ENCODE peak calls at places on chromosome 13, in ten cellular contexts. M is fibroblast of lung, J is A549, Y is uterus, I is H9, A is upper lobe of left lung, D is PC-3, P is ascending aorta, G is psoas muscle, X is Peyer's patch. Q is an unnamed sample.

GRCh38 chr13:71408416-71408815 is 458.6 kb downstream of the DACH1 start:
- DNase-seq in M (no peak), J (no peak), Y (no peak), I (no peak), A (no peak), D (no peak), P (no peak), G (no peak), X (no peak), Q (no peak)

GRCh38 chr13:95156208-95156607 is 145.0 kb downstream of the ABCC4 start:
- DNase-seq in M (peak), J (no peak), Y (no peak), I (no peak), A (no peak), D (peak), P (no peak), G (no peak), X (no peak), Q (peak)

GRCh38 chr13:105139380-105140285 is 1395.8 kb downstream of the EFNB2 start:
- DNase-seq in M (peak), J (peak), Y (no peak), I (peak), A (peak), D (no peak), P (peak), G (peak), X (no peak), Q (no peak)

GRCh38 chr13:79043208-79043607 is 362.8 kb downstream of the RBM26 start:
- DNase-seq in M (no peak), J (no peak), Y (no peak), I (no peak), A (no peak), D (no peak), P (no peak), G (no peak), X (no peak), Q (no peak)

GRCh38 chr13:32019612-32020233 is 11.9 kb upstream of the FRY start:
- DNase-seq in M (peak), J (peak), Y (peak), I (peak), A (peak), D (peak), P (no peak), G (no peak), X (no peak), Q (peak)

GRCh38 chr13:23709521-23709920 is 139.3 kb downstream of the TNFRSF19 start:
- DNase-seq in M (no peak), J (no peak), Y (no peak), I (no peak), A (no peak), D (peak), P (no peak), G (no peak), X (no peak), Q (no peak)

GRCh38 chr13:110154370-110155031 is 152.5 kb downstream of the COL4A1 start:
- DNase-seq in M (no peak), J (no peak), Y (no peak), I (no peak), A (no peak), D (no peak), P (peak), G (no peak), X (no peak), Q (no peak)

GRCh38 chr13:42762917-42763316 is 18.5 kb upstream of the FAM216B start:
- DNase-seq in M (peak), J (no peak), Y (no peak), I (no peak), A (no peak), D (peak), P (no peak), G (no peak), X (no peak), Q (peak)

GRCh38 chr13:57763689-57764088 is 132.1 kb downstream of the PCDH17 start:
- DNase-seq in M (no peak), J (no peak), Y (no peak), I (no peak), A (no peak), D (no peak), P (no peak), G (no peak), X (no peak), Q (no peak)
- TF ChIP-seq CTCF in M (no peak), J (no peak), Y (no peak), I (no peak), A (no peak), D (no peak), P (no peak), G (no peak), X (no peak), Q (no peak)

GRCh38 chr13:47675871-47676270 is 325.2 kb downstream of the SUCLA2 start:
- DNase-seq in M (no peak), J (no peak), Y (no peak), I (no peak), A (no peak), D (no peak), P (no peak), G (no peak), X (no peak), Q (no peak)

GRCh38 chr13:47678201-47678963 is 322.7 kb downstream of the SUCLA2 start:
- DNase-seq in M (peak), J (no peak), Y (no peak), I (no peak), A (no peak), D (no peak), P (no peak), G (no peak), X (no peak), Q (no peak)

GRCh38 chr13:47671762-47672161 is 329.3 kb downstream of the SUCLA2 start:
- DNase-seq in M (no peak), J (no peak), Y (no peak), I (no peak), A (no peak), D (no peak), P (no peak), G (no peak), X (no peak), Q (no peak)

GRCh38 chr13:47672245-47672975 is 328.7 kb downstream of the SUCLA2 start:
- DNase-seq in M (peak), J (no peak), Y (no peak), I (no peak), A (no peak), D (no peak), P (no peak), G (no peak), X (no peak), Q (no peak)

DNA sequence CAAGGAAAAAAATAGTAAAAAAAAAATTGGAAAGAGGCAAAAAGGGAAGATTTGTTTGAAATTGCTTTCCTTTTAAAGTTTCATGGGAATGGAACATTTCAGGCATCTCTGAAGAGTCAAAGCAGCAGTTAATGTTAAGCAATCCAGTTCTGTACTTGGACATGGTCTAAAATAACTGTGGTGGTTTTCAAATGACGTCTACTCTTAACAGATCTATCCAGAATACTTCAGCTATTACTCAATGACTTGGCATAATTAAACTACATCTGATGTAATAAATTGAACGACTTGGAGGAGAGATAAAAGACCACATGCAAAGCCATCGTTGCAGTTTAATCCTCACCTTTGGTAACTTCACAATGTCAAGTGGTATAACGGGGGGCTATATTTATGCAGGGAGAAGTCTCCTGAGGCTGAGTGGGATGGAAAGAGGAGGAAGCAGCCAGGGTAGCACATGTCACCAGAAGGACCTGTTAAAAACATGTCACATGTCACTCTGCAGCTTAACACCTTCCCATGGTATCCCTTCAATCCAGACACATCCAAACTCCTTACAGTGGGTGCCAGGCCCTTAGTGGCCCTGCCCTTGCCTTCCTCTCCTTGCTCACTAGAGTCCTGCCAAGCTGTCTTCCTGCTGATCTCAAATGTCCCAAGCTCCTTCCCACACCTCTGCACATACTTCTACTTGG is 327.9 kb downstream of the SUCLA2 start:
- DNase-seq in M (peak), J (no peak), Y (no peak), I (no peak), A (no peak), D (peak), P (no peak), G (no peak), X (no peak), Q (no peak)
- H3K27ac ChIP-seq in M (peak), J (no peak), Y (no peak), I (no peak), A (no peak), D (no peak), P (no peak), G (peak), X (no peak), Q (no peak)

GRCh38 chr13:34046457-34046856 is 228.5 kb downstream of the RFC3 start:
- DNase-seq in M (peak), J (no peak), Y (no peak), I (no peak), A (no peak), D (no peak), P (no peak), G (no peak), X (no peak), Q (no peak)

GRCh38 chr13:34044041-34044440 is 226.1 kb downstream of the RFC3 start:
- DNase-seq in M (peak), J (no peak), Y (no peak), I (no peak), A (no peak), D (peak), P (no peak), G (no peak), X (no peak), Q (no peak)

GRCh38 chr13:34044660-34045080 is 226.7 kb downstream of the RFC3 start:
- DNase-seq in M (peak), J (peak), Y (no peak), I (no peak), A (no peak), D (peak), P (no peak), G (no peak), X (no peak), Q (peak)

DNA sequence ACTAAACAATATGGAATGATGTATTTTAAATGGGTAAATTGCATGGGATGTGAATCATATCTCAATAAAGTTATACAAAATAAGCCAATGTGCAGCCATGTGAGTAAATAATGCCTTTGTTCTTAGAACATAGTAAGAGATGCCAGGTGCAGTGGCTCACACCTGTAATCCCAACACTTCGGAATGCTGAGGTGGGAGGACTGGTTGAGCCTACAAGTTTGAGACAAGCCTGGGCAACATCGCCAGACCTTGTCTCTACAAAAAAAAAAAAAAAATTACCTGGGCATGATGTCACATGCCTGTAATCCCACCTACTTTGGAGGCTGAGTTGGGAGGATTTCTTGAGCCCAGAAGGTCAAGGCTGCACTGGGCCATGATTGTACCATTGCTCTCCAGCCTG is 230.7 kb downstream of the RFC3 start:
- DNase-seq in M (no peak), J (no peak), Y (no peak), I (no peak), A (no peak), D (no peak), P (no peak), G (no peak), X (no peak), Q (peak)
- TF ChIP-seq CTCF in M (no peak), J (no peak), Y (no peak), I (no peak), A (no peak), D (no peak), P (no peak), G (no peak), X (no peak), Q (no peak)

GRCh38 chr13:20609145-20609544 is 42.2 kb downstream of the IFT88 start:
- DNase-seq in M (peak), J (no peak), Y (no peak), I (no peak), A (no peak), D (peak), P (no peak), G (no peak), X (no peak), Q (no peak)
- H3K27ac ChIP-seq in M (no peak), J (no peak), Y (no peak), I (no peak), A (no peak), D (no peak), P (no peak), G (no peak), X (no peak), Q (no peak)

DNA sequence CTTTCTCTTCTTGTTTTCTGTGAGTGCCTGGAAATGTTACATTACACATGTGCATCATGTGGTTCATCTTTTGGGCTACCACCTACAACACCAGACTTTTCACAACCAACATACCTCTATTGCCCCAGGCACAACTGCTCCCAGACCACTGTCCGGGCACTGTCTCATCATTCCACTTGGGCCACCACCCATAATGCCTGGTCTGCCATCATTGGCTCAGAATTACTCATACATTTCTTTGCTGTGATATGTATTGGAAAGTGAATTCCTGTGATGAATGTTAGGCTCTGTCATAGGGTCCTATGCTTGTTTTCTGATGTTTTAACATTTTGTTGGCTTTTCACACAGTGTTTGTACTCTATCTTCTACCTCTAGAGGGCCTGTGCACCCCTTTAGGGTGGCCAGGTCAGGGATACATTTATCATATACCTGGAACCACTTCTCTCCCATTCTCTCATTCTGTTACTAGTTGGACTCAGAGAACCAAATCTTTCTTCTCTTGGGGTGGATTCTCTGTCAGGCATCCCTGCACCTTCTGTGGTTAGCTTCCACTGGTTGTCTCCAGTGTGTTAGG is 172.8 kb downstream of the NHLRC3 start:
- DNase-seq in M (no peak), J (no peak), Y (no peak), I (no peak), A (no peak), D (no peak), P (no peak), G (no peak), X (no peak), Q (no peak)
- TF ChIP-seq CTCF in M (no peak), J (no peak), Y (no peak), I (peak), A (no peak), D (peak), P (no peak), G (no peak), X (no peak), Q (no peak)

GRCh38 chr13:28743499-28744083 is 24.8 kb upstream of the SLC46A3 start:
- DNase-seq in M (no peak), J (no peak), Y (no peak), I (no peak), A (peak), D (no peak), P (no peak), G (no peak), X (no peak), Q (no peak)
- H3K27ac ChIP-seq in M (no peak), J (peak), Y (no peak), I (no peak), A (peak), D (no peak), P (peak), G (no peak), X (no peak), Q (no peak)